ENCODE peak calls at places on chromosome X, in four cellular contexts. J is K562, N is IMR-90, O is GM12878. X is an unnamed sample.

GRCh38 chrX:103608305-103608963 is 671 bp downstream of the TCEAL3 start:
- DNase-seq in J (no peak), N (no peak), O (no peak), X (peak; percentile 46)

GRCh38 chrX:3295731-3296130 is 50.7 kb downstream of the MXRA5 start:
- DNase-seq in J (peak; percentile 59), N (no peak), O (no peak), X (peak; percentile 54)

GRCh38 chrX:96183843-96184242 is 500.8 kb upstream of the DIAPH2 start:
- DNase-seq in J (no peak), N (peak; percentile 1), O (no peak), X (no peak)

GRCh38 chrX:107715331-107716044 is 60.1 kb downstream of the TSC22D3 start:
- DNase-seq in J (no peak), N (peak; percentile 23), O (no peak), X (no peak)

GRCh38 chrX:46203115-46203514 is 342.1 kb downstream of the ZNF674 start:
- DNase-seq in J (no peak), N (no peak), O (no peak), X (no peak)

GRCh38 chrX:7083468-7084396 is 63.8 kb upstream of the STS start:
- DNase-seq in J (no peak), N (peak; percentile 98), O (peak; percentile 84), X (no peak)

GRCh38 chrX:17519349-17519748 is 144.3 kb downstream of the NHS start:
- DNase-seq in J (no peak), N (peak; percentile 7), O (no peak), X (no peak)

GRCh38 chrX:106611682-106612402 is at the start of gene RADX:
- DNase-seq in J (peak; percentile 9), N (peak; percentile 45), O (peak; percentile 49), X (peak; percentile 75)

GRCh38 chrX:118383120-118383519 is 37.2 kb downstream of the WDR44 start:
- DNase-seq in J (no peak), N (no peak), O (no peak), X (no peak)

GRCh38 chrX:2500091-2500680 is 590 bp downstream of the DHRSX start:
- DNase-seq in J (no peak), N (peak; percentile 65), O (no peak), X (peak; percentile 75)

GRCh38 chrX:82218361-82218760 is 1016.5 kb downstream of the SH3BGRL start:
- DNase-seq in J (peak; percentile 2), N (peak; percentile 0), O (peak; percentile 1), X (no peak)

GRCh38 chrX:13473666-13474516 is 95.5 kb upstream of the EGFL6 start:
- DNase-seq in J (no peak), N (peak; percentile 40), O (peak; percentile 52), X (no peak)

GRCh38 chrX:21645437-21646220 is 12.5 kb downstream of the KLHL34 start:
- DNase-seq in J (no peak), N (no peak), O (no peak), X (no peak)
- TF ChIP-seq CHD1 in J (no peak), N (no peak), O (no peak), X (no peak)

GRCh38 chrX:40003071-40003981 is 94.4 kb downstream of the BCOR start:
- DNase-seq in J (no peak), N (peak; percentile 17), O (no peak), X (no peak)
- TF ChIP-seq CHD1 in J (no peak), N (no peak), O (no peak), X (no peak)

GRCh38 chrX:137401092-137401491 is 164.8 kb upstream of the ZIC3 start:
- DNase-seq in J (no peak), N (no peak), O (no peak), X (no peak)
- TF ChIP-seq CHD1 in J (no peak), N (no peak), O (no peak), X (no peak)

DNA sequence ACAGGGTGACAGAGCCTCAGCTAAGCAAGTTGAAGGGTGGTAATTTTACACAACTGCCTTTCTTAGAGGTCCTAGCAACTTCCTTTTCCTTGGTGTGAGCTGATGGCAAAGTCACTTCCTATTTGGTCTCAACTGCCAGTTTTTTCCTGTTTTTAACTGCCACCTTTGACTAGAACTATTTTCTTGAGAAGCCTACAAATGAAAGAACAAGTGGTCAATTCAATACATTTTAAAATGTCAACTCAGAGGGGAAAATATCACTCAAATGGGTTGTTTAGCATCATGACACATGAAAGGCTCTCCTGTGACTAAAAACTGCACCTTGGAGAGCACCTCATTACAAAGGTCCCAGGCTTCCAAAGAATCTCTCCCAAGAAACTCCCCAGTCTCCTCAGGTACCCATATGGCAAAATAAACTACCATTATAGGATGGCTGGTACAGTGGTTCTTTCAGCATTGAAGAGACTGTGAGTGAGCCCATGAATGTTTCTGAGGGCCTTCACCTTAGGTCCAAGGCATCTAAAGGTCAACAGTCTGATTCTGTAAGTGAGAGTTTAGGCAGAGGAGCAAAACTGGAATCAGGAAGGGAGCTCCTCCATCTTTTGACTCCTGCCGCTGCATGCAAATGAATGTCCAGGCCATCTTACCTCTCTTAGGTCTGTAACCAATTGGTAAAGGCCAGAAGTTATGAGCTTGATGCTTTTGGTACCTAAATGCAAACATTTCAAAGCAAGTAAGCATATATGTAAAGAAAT is 5.5 kb upstream of the STK26 start:
- DNase-seq in J (peak; percentile 12), N (no peak), O (no peak), X (no peak)
- TF ChIP-seq CHD1 in J (no peak), N (no peak), O (no peak), X (no peak)

GRCh38 chrX:42149786-42150185 is 226.4 kb upstream of the CASK start:
- DNase-seq in J (no peak), N (no peak), O (no peak), X (no peak)
- TF ChIP-seq CHD1 in J (no peak), N (no peak), O (no peak), X (no peak)

X was measured in H1.